ENCODE peak calls at places on chromosomes 2 and 18, in six cellular contexts. X is choroid plexus epithelial cell; E is activated naive CD4-positive, alpha-beta T cell; M is left ventricle myocardium inferior; R is mesothelial cell of epicardium; J is GM23338. S is an unnamed sample.

GRCh38 chr2:135732561-135732960 is 9.1 kb upstream of the UBXN4 start:
- DNase-seq in X (no peak), E (no peak), R (no peak), M (no peak), J (no peak), S (no peak)

GRCh38 chr2:229335349-229335748 is 64.3 kb upstream of the PID1 start:
- DNase-seq in R (no peak), J (no peak), M (no peak), X (no peak), E (no peak), S (no peak)

GRCh38 chr2:112818094-112818902 is 18.3 kb downstream of the IL1B start:
- DNase-seq in R (no peak), X (peak; percentile 73), M (no peak), J (no peak), E (no peak), S (no peak)

GRCh38 chr2:231348173-231348572 is 47.3 kb upstream of the B3GNT7 start:
- DNase-seq in M (no peak), E (no peak), J (no peak), R (no peak), X (peak; percentile 63), S (no peak)

GRCh38 chr18:78980777-78981651 is 1.4 kb downstream of the SALL3 start:
- DNase-seq in E (no peak), M (no peak), J (peak; percentile 34), X (no peak), R (no peak), S (no peak)

GRCh38 chr18:36281941-36282340 is 15.6 kb upstream of the FHOD3 start:
- DNase-seq in E (no peak), R (no peak), X (no peak), M (no peak), J (no peak), S (no peak)

GRCh38 chr2:217593732-217594131 is 409.1 kb downstream of the TNS1 start:
- DNase-seq in E (no peak), J (peak; percentile 11), X (no peak), R (no peak), M (no peak), S (no peak)

GRCh38 chr18:48019557-48019956 is 89.1 kb upstream of the SMAD2 start:
- DNase-seq in R (no peak), M (no peak), E (no peak), J (no peak), X (no peak), S (no peak)

GRCh38 chr2:224630659-224631550 is 45.7 kb upstream of the CUL3 start:
- DNase-seq in J (peak; percentile 6), E (no peak), M (no peak), X (no peak), R (no peak), S (no peak)

GRCh38 chr2:240972636-240973521 is 25.5 kb upstream of the SNED1 start:
- DNase-seq in E (no peak), X (no peak), J (no peak), M (peak; percentile 10), R (no peak), S (no peak)

GRCh38 chr2:172102159-172102857 is 392 bp downstream of the DLX2 start:
- DNase-seq in M (no peak), X (no peak), R (peak; percentile 73), J (no peak), E (peak; percentile 24), S (no peak)

GRCh38 chr2:186032337-186032736 is 293.7 kb downstream of the FSIP2 start:
- DNase-seq in X (no peak), J (no peak), R (no peak), E (no peak), M (no peak), S (no peak)

GRCh38 chr18:5057348-5058012 is 139.6 kb downstream of the AKAIN1 start:
- DNase-seq in R (peak; percentile 75), E (peak; percentile 18), X (peak; percentile 56), J (peak; percentile 89), M (peak; percentile 23), S (no peak)

GRCh38 chr2:3105814-3106569 is 271.6 kb downstream of the EIPR1 start:
- DNase-seq in J (peak; percentile 60), R (peak; percentile 36), M (no peak), X (no peak), E (no peak), S (no peak)

GRCh38 chr2:55590810-55591440 is 26.5 kb downstream of the PPP4R3B start:
- DNase-seq in X (no peak), J (no peak), E (no peak), M (no peak), R (no peak), S (no peak)

GRCh38 chr2:129812071-129812470 is 167.4 kb upstream of the RAB6C start:
- DNase-seq in X (no peak), E (no peak), R (no peak), M (peak; percentile 33), J (no peak), S (peak; percentile 9)

GRCh38 chr2:12081481-12082210 is 335.2 kb downstream of the LPIN1 start:
- DNase-seq in E (peak; percentile 7), J (no peak), R (no peak), M (no peak), X (no peak), S (no peak)

GRCh38 chr2:172562298-172562697 is 6.4 kb downstream of the PDK1 start:
- DNase-seq in X (no peak), R (no peak), M (no peak), E (no peak), J (no peak), S (no peak)

GRCh38 chr2:41521191-41521590 is 526.6 kb upstream of the PKDCC start:
- DNase-seq in M (no peak), J (no peak), E (no peak), R (no peak), X (no peak), S (no peak)

GRCh38 chr2:30222636-30223360 is 8.5 kb upstream of the LBH start:
- DNase-seq in X (no peak), J (no peak), M (no peak), E (no peak), R (no peak), S (no peak)

GRCh38 chr2:231245253-231246094 is 47.0 kb downstream of the ARMC9 start:
- DNase-seq in M (no peak), X (peak; percentile 21), E (no peak), J (no peak), R (no peak), S (no peak)

GRCh38 chr2:162989507-162989906 is 150.9 kb upstream of the KCNH7 start:
- DNase-seq in M (no peak), X (no peak), E (no peak), R (no peak), J (peak; percentile 20), S (no peak)

GRCh38 chr2:63189026-63189425 is 138.4 kb downstream of the OTX1 start:
- DNase-seq in J (peak; percentile 89), R (no peak), M (no peak), X (peak; percentile 72), E (no peak), S (no peak)

GRCh38 chr2:71831208-71831577 is 316.5 kb downstream of the CYP26B1 start:
- DNase-seq in X (peak; percentile 69), M (peak; percentile 61), R (no peak), E (no peak), J (no peak), S (peak; percentile 51)

GRCh38 chr2:184920451-184920965 is 322.2 kb downstream of the ZNF804A start:
- DNase-seq in J (no peak), X (no peak), R (no peak), M (no peak), E (no peak), S (no peak)

GRCh38 chr2:104429978-104430740 is 423.8 kb upstream of the POU3F3 start:
- DNase-seq in X (no peak), M (no peak), J (no peak), E (no peak), R (no peak), S (no peak)

GRCh38 chr2:145022671-145023330 is 502.9 kb upstream of the ZEB2 start:
- DNase-seq in M (no peak), X (peak; percentile 92), E (no peak), J (no peak), R (no peak), S (no peak)

GRCh38 chr2:239132156-239132709 is 268.6 kb downstream of the HDAC4 start:
- DNase-seq in M (no peak), J (no peak), R (no peak), X (no peak), E (no peak), S (no peak)

GRCh38 chr2:11667866-11668637 is 1.9 kb downstream of the NTSR2 start:
- DNase-seq in J (no peak), M (no peak), R (no peak), X (no peak), E (no peak), S (no peak)

GRCh38 chr2:64018715-64019082 is 529 bp downstream of the VPS54 start:
- DNase-seq in E (no peak), X (peak; percentile 35), M (peak; percentile 53), J (peak; percentile 66), R (peak; percentile 69), S (no peak)